ENCODE peak calls at places on chromosome 2, in five cellular contexts. I is cardiac muscle cell, U is left lung, K is aorta, N is brain microvascular endothelial cell. R is an unnamed sample.
A peak's percentile ranks its signal among the peaks of the same experiment; 100 is the strongest.

GRCh38 chr2:168348076-168348475 is 100.7 kb upstream of the STK39 start:
- DNase-seq in K (no peak), I (peak; percentile 56), N (peak; percentile 48), U (no peak), R (no peak)

GRCh38 chr2:46383113-46383395 is 85.8 kb downstream of the EPAS1 start:
- DNase-seq in N (no peak), K (peak; percentile 26), U (no peak), I (no peak), R (no peak)

GRCh38 chr2:165371356-165371755 is 98.1 kb upstream of the CSRNP3 start:
- DNase-seq in I (no peak), K (no peak), N (no peak), U (peak; percentile 32), R (no peak)

GRCh38 chr2:47631840-47632398 is 151.0 kb upstream of the MSH6 start:
- DNase-seq in K (peak; percentile 85), I (peak; percentile 66), U (peak; percentile 73), N (peak; percentile 81), R (no peak)

GRCh38 chr2:179336782-179337534 is 72.3 kb upstream of the SESTD1 start:
- DNase-seq in N (no peak), K (no peak), I (peak; percentile 45), U (no peak), R (no peak)

GRCh38 chr2:117720765-117721164 is 93.7 kb upstream of the DDX18 start:
- DNase-seq in I (no peak), N (no peak), U (no peak), K (no peak), R (no peak)

GRCh38 chr2:216034065-216034464 is 20.7 kb upstream of the MREG start:
- DNase-seq in I (peak; percentile 88), N (peak; percentile 78), K (peak; percentile 63), U (peak; percentile 46), R (peak; percentile 38)

GRCh38 chr2:176584333-176584732 is 315.1 kb downstream of the MTX2 start:
- DNase-seq in I (no peak), K (no peak), N (peak; percentile 26), U (no peak), R (no peak)

GRCh38 chr2:216492951-216493685 is 5.5 kb upstream of the RPL37A start:
- DNase-seq in I (peak; percentile 77), U (no peak), K (no peak), N (peak; percentile 52), R (no peak)

GRCh38 chr2:120257522-120257921 is 4.9 kb downstream of the RALB start:
- DNase-seq in I (peak; percentile 38), U (no peak), K (no peak), N (no peak), R (no peak)

GRCh38 chr2:120994301-120994700 is 258.6 kb downstream of the GLI2 start:
- DNase-seq in N (no peak), I (no peak), U (no peak), K (no peak), R (no peak)

GRCh38 chr2:162301877-162302276 is 16.6 kb downstream of the IFIH1 start:
- DNase-seq in I (no peak), U (no peak), K (no peak), N (no peak), R (no peak)

GRCh38 chr2:233440714-233441113 is 86.4 kb downstream of the DGKD start:
- DNase-seq in K (no peak), I (no peak), N (no peak), U (no peak), R (no peak)

GRCh38 chr2:235996419-235996818 is 171.8 kb downstream of the GBX2 start:
- DNase-seq in I (no peak), U (no peak), N (no peak), K (no peak), R (no peak)

GRCh38 chr2:203751886-203752285 is 45.4 kb downstream of the CD28 start:
- DNase-seq in U (no peak), N (no peak), K (no peak), I (peak; percentile 61), R (no peak)

GRCh38 chr2:134772493-134773169 is 53.8 kb upstream of the TMEM163 start:
- DNase-seq in K (no peak), I (no peak), N (no peak), U (no peak), R (no peak)

GRCh38 chr2:172200495-172201085 is 97.9 kb upstream of the DLX2 start:
- DNase-seq in N (peak; percentile 56), K (no peak), I (peak; percentile 54), U (no peak), R (no peak)

GRCh38 chr2:19823507-19823906 is 78.3 kb downstream of the TTC32 start:
- DNase-seq in N (no peak), I (no peak), K (no peak), U (no peak), R (no peak)

GRCh38 chr2:230007931-230008707 is 60.6 kb downstream of the SLC16A14 start:
- DNase-seq in U (peak; percentile 73), N (peak; percentile 74), K (peak; percentile 81), I (peak; percentile 87), R (no peak)

GRCh38 chr2:226618875-226619605 is 180.6 kb downstream of the IRS1 start:
- DNase-seq in U (no peak), N (no peak), K (no peak), I (peak; percentile 65), R (no peak)

GRCh38 chr2:207523005-207523404 is 6.8 kb upstream of the CREB1 start:
- DNase-seq in U (no peak), N (no peak), K (no peak), I (no peak), R (no peak)

GRCh38 chr2:40421643-40422297 is 30.1 kb downstream of the SLC8A1 start:
- DNase-seq in K (no peak), I (no peak), N (no peak), U (no peak), R (no peak)

GRCh38 chr2:68727698-68728375 is 6.8 kb upstream of the ARHGAP25 start:
- DNase-seq in I (no peak), U (no peak), K (no peak), N (peak; percentile 18), R (no peak)

GRCh38 chr2:108591163-108591562 is 56.9 kb downstream of the LIMS1 start:
- DNase-seq in U (peak; percentile 58), N (no peak), K (no peak), I (no peak), R (no peak)

GRCh38 chr2:102806250-102806837 is 44.5 kb downstream of the TMEM182 start:
- DNase-seq in U (peak; percentile 40), N (peak; percentile 74), K (peak; percentile 54), I (peak; percentile 82), R (no peak)

GRCh38 chr2:157246212-157247067 is 11.1 kb upstream of the GALNT5 start:
- DNase-seq in I (peak; percentile 70), N (peak; percentile 85), K (no peak), U (no peak), R (no peak)

GRCh38 chr2:73870084-73870483 is 22.7 kb upstream of the ACTG2 start:
- DNase-seq in I (peak; percentile 95), K (peak; percentile 75), U (no peak), N (peak; percentile 98), R (no peak)

GRCh38 chr2:22970284-22970975 is 414.5 kb upstream of the KLHL29 start:
- DNase-seq in N (no peak), U (no peak), K (no peak), I (no peak), R (no peak)

GRCh38 chr2:241632478-241633325 is 4.3 kb downstream of the THAP4 start:
- DNase-seq in K (no peak), N (no peak), U (no peak), I (no peak), R (no peak)

GRCh38 chr2:44528595-44528994 is 166.8 kb downstream of the CAMKMT start:
- DNase-seq in N (peak; percentile 44), I (peak; percentile 63), U (no peak), K (no peak), R (no peak)

GRCh38 chr2:219778189-219778588 is 150.8 kb downstream of the SLC4A3 start:
- DNase-seq in K (no peak), N (no peak), I (no peak), U (no peak), R (no peak)

DNA sequence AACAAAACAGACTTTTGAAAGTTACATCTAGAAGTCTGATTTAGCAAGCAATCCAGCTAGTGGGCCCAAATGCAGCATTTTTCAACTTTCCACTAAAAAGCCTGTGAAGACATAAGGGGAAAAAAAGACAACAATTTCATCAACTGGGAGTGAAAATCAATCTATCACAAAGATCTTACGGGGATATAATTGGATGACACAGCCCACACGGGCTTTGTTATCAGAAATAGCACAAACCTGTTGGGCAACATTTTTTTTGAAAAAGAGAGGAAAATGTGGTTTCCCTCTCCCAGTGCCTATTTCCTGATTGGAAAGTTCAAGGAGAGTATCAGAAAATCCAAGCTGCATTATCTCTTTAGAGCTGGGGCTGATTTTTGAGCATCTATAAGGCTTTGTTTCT is 132.7 kb downstream of the EVA1A start:
- DNase-seq in N (no peak), U (no peak), I (peak; percentile 11), K (no peak), R (no peak)
- H3K27ac ChIP-seq in N (no peak overlapping the region), U (no peak overlapping the region), I (no peak overlapping the region), K (no peak overlapping the region), R (no peak overlapping the region)

DNA sequence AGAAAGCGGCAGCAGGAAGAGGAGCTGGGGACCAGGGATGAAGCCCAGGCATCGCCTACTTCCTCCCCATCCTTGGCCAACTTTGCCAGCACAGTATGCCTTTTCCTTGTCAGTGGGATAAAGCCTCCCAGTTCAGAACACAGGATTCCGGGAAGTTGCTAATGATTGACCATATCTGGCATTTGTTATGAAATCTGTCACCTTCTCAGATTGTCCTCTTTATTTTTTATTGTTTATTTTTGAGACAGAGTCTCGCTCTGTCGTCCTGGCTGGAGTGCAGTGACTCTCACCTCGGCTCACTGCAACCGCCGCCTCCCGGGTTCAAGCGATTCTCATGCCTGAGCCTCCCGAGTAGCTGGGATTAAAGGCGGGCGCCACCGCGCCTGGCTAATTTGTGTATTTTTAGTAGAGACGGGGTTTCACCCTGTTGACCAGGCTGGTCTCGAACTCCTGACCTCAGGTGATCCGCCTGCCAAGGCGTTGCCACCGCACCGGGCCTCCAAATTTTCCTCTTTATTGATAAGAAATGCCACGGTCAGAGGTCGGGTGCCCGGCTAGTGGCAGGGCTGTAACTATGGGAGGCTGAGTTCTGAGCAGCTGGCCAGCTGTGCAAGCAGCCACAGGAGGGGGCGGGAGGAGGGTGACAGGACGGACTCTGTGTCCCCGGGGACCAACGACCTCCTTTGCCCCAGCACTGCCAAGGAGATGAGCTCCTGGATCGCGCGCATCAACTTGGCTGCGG is 24.4 kb downstream of the PSD4 start:
- DNase-seq in K (no peak), I (no peak), U (no peak), N (no peak), R (no peak)
- H3K27ac ChIP-seq in K (no peak overlapping the region), I (no peak overlapping the region), U (peak overlapping the region; percentile 84), N (no peak overlapping the region), R (no peak overlapping the region)

DNA sequence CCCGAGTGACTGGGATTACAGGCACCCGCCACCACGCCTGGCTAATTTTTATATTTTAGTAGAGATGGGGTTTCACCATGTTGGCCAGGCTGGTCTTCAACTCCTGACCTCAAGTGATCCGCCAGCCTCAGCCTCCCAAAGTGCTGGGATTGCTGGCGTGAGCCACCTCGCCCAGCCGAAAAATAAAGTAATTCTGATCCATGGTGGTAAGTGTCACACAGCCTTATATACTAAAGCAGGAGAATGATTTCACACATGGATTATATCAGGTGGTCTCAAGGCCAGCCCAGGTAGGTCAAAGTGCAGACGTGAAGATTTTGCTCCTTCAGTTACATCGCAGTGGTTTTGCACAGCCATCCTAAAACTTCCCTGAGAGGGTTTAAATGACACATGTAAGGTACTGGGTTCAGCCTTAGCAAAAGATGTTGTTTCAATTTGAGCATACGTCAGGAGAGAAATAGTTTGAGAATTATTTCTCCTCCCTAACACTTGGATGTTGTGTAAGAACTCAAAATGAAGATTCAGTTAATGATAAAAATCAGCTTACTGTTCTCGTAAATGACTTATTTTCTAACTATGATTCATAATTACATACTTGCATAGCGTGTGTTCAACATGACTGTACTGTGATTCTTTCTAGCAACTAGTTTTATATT is 93.0 kb upstream of the SLC39A10 start:
- DNase-seq in K (no peak), I (peak; percentile 73), U (no peak), N (no peak), R (no peak)
- H3K27ac ChIP-seq in K (no peak overlapping the region), I (no peak overlapping the region), U (peak overlapping the region; percentile 51), N (peak overlapping the region; percentile 9), R (no peak overlapping the region)

GRCh38 chr2:1790996-1791395 is 46.7 kb upstream of the PXDN start:
- DNase-seq in U (no peak), K (no peak), I (no peak), N (no peak), R (no peak)
- H3K27ac ChIP-seq in U (no peak overlapping the region), K (no peak overlapping the region), I (no peak overlapping the region), N (no peak overlapping the region), R (no peak overlapping the region)